ENCODE peak calls at places on chromosomes 13 and 19, in eight cellular contexts. C is cardiac muscle cell, O is IMR-90, D is spleen, W is GM10248, R is keratinocyte, B is heart left ventricle, K is esophagus muscularis mucosa. F is an unnamed sample.

GRCh38 chr19:19223060-19223459 is 11.3 kb downstream of the NCAN start:
- DNase-seq in C (no peak), O (no peak), D (no peak), W (no peak), R (no peak), B (no peak), K (no peak), F (no peak)

GRCh38 chr19:55171440-55171839 is 5.0 kb upstream of the DNAAF3 start:
- DNase-seq in C (no peak), O (no peak), D (no peak), W (no peak), R (no peak), B (no peak), K (no peak), F (no peak)

GRCh38 chr13:97130201-97130600 is 91.9 kb upstream of the MBNL2 start:
- DNase-seq in C (peak; percentile 39), O (no peak), D (no peak), W (no peak), R (no peak), B (no peak), K (no peak), F (no peak)

GRCh38 chr13:95745289-95745688 is 68.3 kb downstream of the DNAJC3 start:
- DNase-seq in C (no peak), O (no peak), D (no peak), W (no peak), R (no peak), B (no peak), K (no peak), F (no peak)

GRCh38 chr13:42119875-42120274 is 71.4 kb downstream of the DGKH start:
- DNase-seq in C (no peak), O (no peak), D (no peak), W (no peak), R (no peak), B (no peak), K (no peak), F (no peak)

GRCh38 chr13:23672616-23673015 is 102.4 kb downstream of the TNFRSF19 start:
- DNase-seq in C (peak; percentile 54), O (peak; percentile 69), D (no peak), W (no peak), R (no peak), B (no peak), K (peak; percentile 70), F (no peak)

GRCh38 chr19:54030895-54031586 is 32.7 kb downstream of the VSTM1 start:
- DNase-seq in C (peak; percentile 34), O (peak; percentile 24), D (no peak), W (no peak), R (no peak), B (no peak), K (no peak), F (no peak)

GRCh38 chr19:12544401-12544876 is 6.8 kb downstream of the ZNF564 start:
- DNase-seq in C (peak; percentile 91), O (peak; percentile 19), D (no peak), W (no peak), R (no peak), B (no peak), K (no peak), F (no peak)

GRCh38 chr13:39364797-39365468 is 238.1 kb downstream of the LHFPL6 start:
- DNase-seq in C (peak; percentile 16), O (peak; percentile 48), D (no peak), W (no peak), R (no peak), B (no peak), K (no peak), F (no peak)

GRCh38 chr13:32984857-32985626 is 31.2 kb upstream of the KL start:
- DNase-seq in C (no peak), O (peak; percentile 58), D (no peak), W (no peak), R (no peak), B (no peak), K (peak; percentile 42), F (no peak)

GRCh38 chr19:45133661-45134060 is 27.1 kb downstream of the NKPD1 start:
- DNase-seq in C (no peak), O (no peak), D (no peak), W (no peak), R (no peak), B (no peak), K (no peak), F (no peak)

GRCh38 chr19:45128109-45128508 is 32.7 kb downstream of the NKPD1 start:
- DNase-seq in C (no peak), O (no peak), D (no peak), W (no peak), R (no peak), B (no peak), K (no peak), F (no peak)

GRCh38 chr19:45128806-45129205 is 32.0 kb downstream of the NKPD1 start:
- DNase-seq in C (no peak), O (no peak), D (no peak), W (no peak), R (no peak), B (no peak), K (no peak), F (no peak)

GRCh38 chr19:45130236-45130635 is 30.5 kb downstream of the NKPD1 start:
- DNase-seq in C (no peak), O (no peak), D (no peak), W (no peak), R (no peak), B (no peak), K (no peak), F (no peak)

DNA sequence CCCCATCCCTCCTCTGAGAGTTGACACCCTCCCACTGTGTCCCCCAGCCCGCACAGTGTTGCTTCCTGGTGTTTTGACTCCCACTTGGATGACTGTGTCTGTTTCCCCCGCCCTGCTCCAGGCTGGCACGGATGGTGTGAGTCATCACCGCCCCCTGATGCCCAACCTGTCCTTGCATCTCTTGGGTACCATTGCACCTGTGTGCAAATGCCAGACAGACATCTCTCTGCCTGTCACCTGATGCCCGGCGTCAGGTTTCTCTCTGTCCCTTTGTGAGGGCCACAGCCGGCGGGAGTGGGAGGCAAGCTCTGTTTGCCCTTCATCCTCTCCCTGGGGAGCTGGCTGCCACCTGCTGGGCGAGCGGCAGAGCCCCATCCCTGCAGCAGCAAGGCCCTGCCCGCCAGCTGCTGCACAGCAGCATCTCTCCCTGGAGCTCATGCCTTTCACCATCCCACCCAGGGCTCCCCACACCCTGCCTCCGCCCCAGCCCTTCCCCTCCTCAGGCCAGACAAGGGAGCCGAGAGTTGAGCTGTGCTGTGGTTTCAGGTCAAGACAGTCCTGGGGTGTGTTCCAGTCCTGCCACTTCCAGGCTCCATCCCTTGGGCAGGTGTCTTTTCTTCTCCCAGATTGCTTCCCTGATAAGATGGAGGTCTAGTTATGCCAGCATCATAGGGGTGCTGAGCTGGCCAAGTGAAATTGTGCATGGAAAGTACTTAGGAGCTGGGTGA is 29.7 kb downstream of the NKPD1 start:
- DNase-seq in C (no peak), O (peak; percentile 16), D (no peak), W (no peak), R (no peak), B (no peak), K (no peak), F (no peak)
- TF ChIP-seq CTCF in C (no peak), O (peak; percentile 31), D (peak; percentile 21), W (peak; percentile 44), R (no peak), B (no peak), K (no peak), F (peak; percentile 20)

GRCh38 chr19:13665125-13665903 is 99.0 kb upstream of the MRI1 start:
- DNase-seq in C (no peak), O (no peak), D (no peak), W (peak; percentile 32), R (no peak), B (no peak), K (no peak), F (no peak)

GRCh38 chr19:13669780-13670355 is 94.5 kb upstream of the MRI1 start:
- DNase-seq in C (no peak), O (no peak), D (no peak), W (no peak), R (no peak), B (no peak), K (no peak), F (no peak)

GRCh38 chr19:13670846-13671245 is 93.5 kb upstream of the MRI1 start:
- DNase-seq in C (no peak), O (no peak), D (no peak), W (no peak), R (no peak), B (no peak), K (no peak), F (no peak)

GRCh38 chr19:13668964-13669363 is 95.4 kb upstream of the MRI1 start:
- DNase-seq in C (no peak), O (no peak), D (no peak), W (no peak), R (no peak), B (no peak), K (no peak), F (no peak)
- TF ChIP-seq CTCF in C (no peak), O (no peak), D (no peak), W (no peak), R (no peak), B (no peak), K (no peak), F (no peak)

GRCh38 chr13:49441846-49442245 is 2.0 kb downstream of the CAB39L start:
- DNase-seq in C (peak; percentile 21), O (peak; percentile 85), D (no peak), W (no peak), R (no peak), B (no peak), K (no peak), F (no peak)

GRCh38 chr13:49443327-49443688 is 556 bp downstream of the CAB39L start:
- DNase-seq in C (peak; percentile 52), O (peak; percentile 35), D (no peak), W (peak; percentile 15), R (no peak), B (no peak), K (no peak), F (no peak)

GRCh38 chr13:49444517-49445395 is 682 bp downstream of the SETDB2 start:
- DNase-seq in C (peak; percentile 50), O (peak; percentile 68), D (no peak), W (peak; percentile 24), R (peak; percentile 59), B (no peak), K (no peak), F (no peak)

GRCh38 chr13:49446473-49446872 is 2.4 kb downstream of the SETDB2 start:
- DNase-seq in C (no peak), O (no peak), D (no peak), W (no peak), R (no peak), B (no peak), K (no peak), F (no peak)

GRCh38 chr13:49443689-49444516 is at the start of the genes CAB39L and SETDB2:
- DNase-seq in C (peak; percentile 100), O (peak; percentile 99), D (peak; percentile 100), W (peak; percentile 96), R (peak; percentile 90), B (peak; percentile 99), K (peak; percentile 100), F (peak; percentile 51)
- TF ChIP-seq CTCF in C (peak; percentile 48), O (peak; percentile 48), D (peak; percentile 79), W (peak; percentile 26), R (peak; percentile 48), B (peak; percentile 35), K (peak; percentile 50), F (no peak)

GRCh38 chr13:76349700-76350099 is 536.5 kb downstream of the KCTD12 start:
- DNase-seq in C (peak; percentile 41), O (no peak), D (no peak), W (no peak), R (no peak), B (no peak), K (no peak), F (no peak)

DNA sequence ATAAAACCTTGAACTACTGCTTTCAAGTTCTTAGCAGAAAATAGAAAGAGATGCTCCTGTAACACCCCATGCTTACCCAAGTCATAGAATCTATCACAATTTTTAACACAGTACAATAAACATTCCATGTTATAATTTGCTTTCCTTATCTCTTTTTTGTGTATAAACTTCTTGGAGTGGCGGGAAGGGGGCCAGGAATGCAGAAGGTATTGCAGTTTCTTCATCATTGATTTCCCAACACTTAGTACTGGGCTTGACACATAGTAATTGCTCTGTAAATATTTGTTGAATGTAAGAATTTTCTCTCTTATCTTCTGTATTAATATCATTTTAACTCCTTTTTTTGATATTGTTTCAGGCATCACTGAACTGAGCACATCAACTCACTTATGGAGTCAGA is 535.8 kb downstream of the KCTD12 start:
- DNase-seq in C (peak; percentile 79), O (peak; percentile 16), D (no peak), W (no peak), R (no peak), B (no peak), K (no peak), F (no peak)
- TF ChIP-seq CTCF in C (no peak), O (no peak), D (no peak), W (no peak), R (no peak), B (no peak), K (no peak), F (no peak)

F was measured in D721Med.